ENCODE peak calls at places on chromosomes 3 and 15, in five cellular contexts. K is heart right ventricle, T is OCI-LY7, G is heart left ventricle, J is astrocyte of the cerebellum. U is an unnamed sample.

GRCh38 chr3:76044601-76045600 is 259.6 kb upstream of the ZNF717 start:
- DNase-seq in K (no peak), J (peak; percentile 59), T (peak; percentile 27), G (no peak), U (no peak)

GRCh38 chr3:134885877-134886621 is 91.0 kb downstream of the EPHB1 start:
- DNase-seq in K (no peak), T (no peak), G (no peak), J (no peak), U (no peak)

GRCh38 chr3:166444336-166444735 is 607.1 kb upstream of the BCHE start:
- DNase-seq in K (no peak), J (no peak), G (no peak), T (no peak), U (no peak)

GRCh38 chr3:150277444-150277843 is 130.7 kb upstream of the TSC22D2 start:
- DNase-seq in G (no peak), J (no peak), T (no peak), K (no peak), U (no peak)

GRCh38 chr3:44468572-44469520 is 8.6 kb downstream of the ZNF445 start:
- DNase-seq in G (no peak), J (no peak), K (no peak), T (no peak), U (no peak)

GRCh38 chr15:52668133-52668532 is 11.1 kb downstream of the ATOSA start:
- DNase-seq in K (no peak), T (no peak), G (no peak), J (no peak), U (no peak)

GRCh38 chr3:149553781-149554451 is 79.4 kb downstream of the TM4SF4 start:
- DNase-seq in J (peak; percentile 98), G (peak; percentile 68), T (no peak), K (no peak), U (no peak)

GRCh38 chr3:20056727-20057611 is 16.7 kb downstream of the KAT2B start:
- DNase-seq in T (no peak), J (no peak), G (no peak), K (no peak), U (no peak)

GRCh38 chr3:178381971-178382370 is 154.3 kb upstream of the KCNMB2 start:
- DNase-seq in G (no peak), T (no peak), K (no peak), J (no peak), U (no peak)

GRCh38 chr15:65818927-65819562 is 27.0 kb upstream of the DENND4A start:
- DNase-seq in G (no peak), T (peak; percentile 70), J (no peak), K (no peak), U (no peak)

GRCh38 chr15:28900892-28901586 is 15.3 kb downstream of the APBA2 start:
- DNase-seq in T (no peak), G (no peak), J (no peak), K (no peak), U (no peak)

GRCh38 chr15:87354661-87355410 is 901.7 kb downstream of the NTRK3 start:
- DNase-seq in J (peak; percentile 22), G (no peak), T (no peak), K (no peak), U (no peak)

GRCh38 chr15:98948941-98949340 is 58.7 kb downstream of the PGPEP1L start:
- DNase-seq in T (no peak), G (no peak), J (no peak), K (no peak), U (no peak)

GRCh38 chr3:63228677-63229076 is 49.4 kb upstream of the SYNPR start:
- DNase-seq in J (peak; percentile 3), T (peak; percentile 73), K (no peak), G (no peak), U (no peak)

GRCh38 chr3:187968883-187969580 is 184.9 kb upstream of the LPP start:
- DNase-seq in T (no peak), K (no peak), G (no peak), J (peak; percentile 4), U (no peak)

GRCh38 chr3:42517143-42517542 is 14.7 kb downstream of the VIPR1 start:
- DNase-seq in T (no peak), G (no peak), K (no peak), J (no peak), U (no peak)

GRCh38 chr3:14480207-14481017 is 59.7 kb downstream of the GRIP2 start:
- DNase-seq in J (peak; percentile 9), G (peak; percentile 76), K (no peak), T (no peak), U (peak; percentile 45)

GRCh38 chr3:128113817-128114794 is 9.5 kb downstream of the RUVBL1 start:
- DNase-seq in J (no peak), T (peak; percentile 83), G (no peak), K (peak; percentile 23), U (no peak)

GRCh38 chr3:60080648-60081047 is 1030.8 kb upstream of the CFAP20DC start:
- DNase-seq in K (no peak), T (peak; percentile 40), J (no peak), G (no peak), U (no peak)

GRCh38 chr3:16520636-16521579 is 7.4 kb upstream of the RFTN1 start:
- DNase-seq in T (no peak), K (no peak), G (no peak), J (no peak), U (no peak)

GRCh38 chr3:185402561-185402960 is 39.6 kb downstream of the MAP3K13 start:
- DNase-seq in T (no peak), J (no peak), G (no peak), K (no peak), U (no peak)

GRCh38 chr3:100546020-100546744 is 53.8 kb downstream of the TMEM45A start:
- DNase-seq in K (no peak), J (no peak), G (no peak), T (no peak), U (no peak)

GRCh38 chr3:49611291-49611690 is 57.0 kb downstream of the BSN start:
- DNase-seq in K (no peak), G (no peak), T (no peak), J (no peak), U (no peak)

GRCh38 chr15:96344706-96345559 is 14.4 kb downstream of the NR2F2 start:
- DNase-seq in J (no peak), K (no peak), T (no peak), G (no peak), U (no peak)

GRCh38 chr3:58082047-58082446 is 73.8 kb downstream of the FLNB start:
- DNase-seq in J (no peak), G (no peak), K (no peak), T (no peak), U (no peak)

GRCh38 chr3:132183811-132184210 is 133.4 kb upstream of the ACP3 start:
- DNase-seq in T (no peak), K (no peak), G (no peak), J (no peak), U (no peak)

GRCh38 chr3:132174500-132174899 is 139.7 kb upstream of the CPNE4 start:
- DNase-seq in T (no peak), K (no peak), G (no peak), J (no peak), U (no peak)

GRCh38 chr3:132180337-132180791 is 136.8 kb upstream of the ACP3 start:
- DNase-seq in G (no peak), J (peak; percentile 60), T (peak; percentile 58), K (no peak), U (no peak)
- H3K4me3 ChIP-seq in G (no peak overlapping the region), J (no peak overlapping the region), T (no peak overlapping the region), K (no peak overlapping the region), U (no peak overlapping the region)

GRCh38 chr15:70475439-70475781 is 287.9 kb downstream of the UACA start:
- DNase-seq in T (no peak), K (no peak), J (no peak), G (no peak), U (no peak)
- H3K4me3 ChIP-seq in T (no peak overlapping the region), K (peak overlapping the region; percentile 28), J (no peak overlapping the region), G (no peak overlapping the region), U (peak overlapping the region; percentile 34)

DNA sequence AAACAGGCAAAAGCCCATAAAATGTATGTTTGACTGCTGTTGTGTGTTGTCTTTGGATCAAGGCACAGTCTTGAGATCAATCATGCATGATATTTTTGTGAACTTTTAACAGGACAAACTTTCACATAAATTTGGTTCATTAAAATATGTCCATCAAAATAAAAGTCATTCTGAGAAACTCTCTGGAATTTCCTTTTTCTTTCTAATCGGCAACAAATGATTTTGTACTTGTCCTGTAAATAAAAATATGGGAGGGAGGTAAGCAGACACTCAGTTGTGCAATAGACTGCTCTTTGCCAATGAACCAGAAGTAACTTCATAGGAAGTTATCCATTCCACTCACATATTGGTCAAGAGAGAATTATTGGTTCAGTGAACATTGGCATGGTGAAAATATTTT is 943.5 kb downstream of the MCTP2 start:
- DNase-seq in T (no peak), K (no peak), J (no peak), G (no peak), U (no peak)
- H3K4me3 ChIP-seq in T (no peak overlapping the region), K (no peak overlapping the region), J (no peak overlapping the region), G (no peak overlapping the region), U (no peak overlapping the region)

DNA sequence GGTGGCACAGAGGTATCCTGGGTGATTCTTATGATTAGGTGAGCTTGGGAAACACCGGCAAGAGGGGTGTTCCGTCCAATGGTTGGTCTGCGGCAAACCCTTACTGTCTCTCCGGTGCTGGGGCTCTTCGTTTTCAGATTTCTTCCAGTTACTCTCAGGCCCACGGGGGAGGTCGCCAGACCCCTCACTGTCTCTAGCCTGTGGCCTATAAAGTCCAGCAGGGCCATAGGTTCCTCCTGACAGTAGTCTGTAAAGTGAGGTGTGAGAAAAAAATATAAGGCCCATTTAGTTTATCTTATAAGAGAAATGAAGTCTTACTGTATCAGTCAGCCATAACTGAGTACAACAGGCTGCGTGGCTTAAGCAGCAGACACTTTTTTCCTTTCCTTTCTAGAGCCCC is 1.4 kb downstream of the ESYT3 start:
- DNase-seq in J (no peak), G (no peak), T (no peak), K (no peak), U (no peak)
- H3K4me3 ChIP-seq in J (no peak overlapping the region), G (no peak overlapping the region), T (no peak overlapping the region), K (peak overlapping the region; percentile 56), U (peak overlapping the region; percentile 70)

DNA sequence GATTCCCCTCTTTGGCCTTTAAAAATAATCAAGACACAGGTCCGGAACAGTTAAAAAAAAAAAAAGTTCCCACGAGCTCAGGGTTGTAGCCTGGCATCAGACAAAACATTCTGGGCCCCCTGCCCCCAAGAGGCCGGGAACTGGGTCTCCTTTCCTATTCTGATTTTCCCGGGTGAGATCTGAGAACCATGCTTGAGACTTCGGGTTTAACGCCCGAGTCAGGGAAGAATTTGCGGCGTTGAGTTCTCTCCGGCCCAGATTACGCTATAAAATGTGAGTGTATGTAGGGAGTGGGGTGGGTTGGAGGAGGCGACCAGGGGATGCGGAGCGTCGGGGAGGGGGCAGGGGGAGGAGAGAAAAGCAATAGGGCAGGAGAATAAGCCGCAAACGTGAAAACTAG is 2.6 kb downstream of the ZIC1 start:
- DNase-seq in T (no peak), J (no peak), K (no peak), G (no peak), U (no peak)
- H3K4me3 ChIP-seq in T (no peak overlapping the region), J (peak overlapping the region; percentile 96), K (no peak overlapping the region), G (no peak overlapping the region), U (no peak overlapping the region)

U was measured in lower lobe of right lung.